ENCODE peak calls at places on chromosomes 2 and 18, in four cellular contexts. One of them, this sample, is unnamed.

GRCh38 chr2:138787053-138787666 is 7.0 kb upstream of the NXPH2 start:
- DNase-seq in fibroblast of villous mesenchyme: peak
- DNase-seq in left lobe of liver: no peak
- DNase-seq in activated T-helper 1 cell treated with Interleukin-2 at 50 U/mL for 16 hours: no peak
- DNase-seq in this sample: no peak

GRCh38 chr2:105118960-105119359 is 81.1 kb downstream of the MRPS9 start:
- DNase-seq in left lobe of liver: no peak
- DNase-seq in activated T-helper 1 cell treated with Interleukin-2 at 50 U/mL for 16 hours: no peak
- DNase-seq in fibroblast of villous mesenchyme: no peak
- DNase-seq in this sample: no peak

GRCh38 chr18:58135170-58135569 is 91.1 kb downstream of the NEDD4L start:
- DNase-seq in left lobe of liver: no peak
- DNase-seq in fibroblast of villous mesenchyme: peak
- DNase-seq in activated T-helper 1 cell treated with Interleukin-2 at 50 U/mL for 16 hours: no peak
- DNase-seq in this sample: no peak

GRCh38 chr2:205675861-205676516 is 6.3 kb upstream of the NRP2 start:
- DNase-seq in left lobe of liver: no peak
- DNase-seq in activated T-helper 1 cell treated with Interleukin-2 at 50 U/mL for 16 hours: no peak
- DNase-seq in fibroblast of villous mesenchyme: peak
- DNase-seq in this sample: no peak

GRCh38 chr2:234334146-234334545 is 162.7 kb downstream of the ARL4C start:
- DNase-seq in fibroblast of villous mesenchyme: peak
- DNase-seq in activated T-helper 1 cell treated with Interleukin-2 at 50 U/mL for 16 hours: no peak
- DNase-seq in left lobe of liver: no peak
- DNase-seq in this sample: no peak

GRCh38 chr2:60513191-60513590 is 40.3 kb downstream of the BCL11A start:
- DNase-seq in fibroblast of villous mesenchyme: no peak
- DNase-seq in left lobe of liver: no peak
- DNase-seq in activated T-helper 1 cell treated with Interleukin-2 at 50 U/mL for 16 hours: no peak
- DNase-seq in this sample: no peak

GRCh38 chr18:26827581-26827980 is 37.9 kb downstream of the AQP4 start:
- DNase-seq in activated T-helper 1 cell treated with Interleukin-2 at 50 U/mL for 16 hours: no peak
- DNase-seq in left lobe of liver: no peak
- DNase-seq in fibroblast of villous mesenchyme: no peak
- DNase-seq in this sample: no peak

GRCh38 chr2:58032016-58032750 is 14.4 kb upstream of the VRK2 start:
- DNase-seq in activated T-helper 1 cell treated with Interleukin-2 at 50 U/mL for 16 hours: no peak
- DNase-seq in left lobe of liver: no peak
- DNase-seq in fibroblast of villous mesenchyme: no peak
- DNase-seq in this sample: no peak

GRCh38 chr2:20444113-20444992 is 2.5 kb upstream of the RHOB start:
- DNase-seq in activated T-helper 1 cell treated with Interleukin-2 at 50 U/mL for 16 hours: no peak
- DNase-seq in fibroblast of villous mesenchyme: peak
- DNase-seq in left lobe of liver: no peak
- DNase-seq in this sample: no peak

GRCh38 chr2:179226203-179226960 is 38.2 kb downstream of the SESTD1 start:
- DNase-seq in left lobe of liver: peak
- DNase-seq in activated T-helper 1 cell treated with Interleukin-2 at 50 U/mL for 16 hours: no peak
- DNase-seq in fibroblast of villous mesenchyme: no peak
- DNase-seq in this sample: no peak

GRCh38 chr2:173817582-173817981 is 147.6 kb downstream of the SP3 start:
- DNase-seq in left lobe of liver: no peak
- DNase-seq in fibroblast of villous mesenchyme: no peak
- DNase-seq in activated T-helper 1 cell treated with Interleukin-2 at 50 U/mL for 16 hours: no peak
- DNase-seq in this sample: no peak

GRCh38 chr18:32189723-32190591 is at the start of gene MEP1B:
- DNase-seq in fibroblast of villous mesenchyme: no peak
- DNase-seq in left lobe of liver: no peak
- DNase-seq in activated T-helper 1 cell treated with Interleukin-2 at 50 U/mL for 16 hours: no peak
- DNase-seq in this sample: no peak

GRCh38 chr2:36399050-36399449 is 43.5 kb downstream of the CRIM1 start:
- DNase-seq in left lobe of liver: no peak
- DNase-seq in activated T-helper 1 cell treated with Interleukin-2 at 50 U/mL for 16 hours: no peak
- DNase-seq in fibroblast of villous mesenchyme: peak
- DNase-seq in this sample: no peak

GRCh38 chr2:21461754-21462153 is 338.0 kb downstream of the TDRD15 start:
- DNase-seq in activated T-helper 1 cell treated with Interleukin-2 at 50 U/mL for 16 hours: no peak
- DNase-seq in left lobe of liver: no peak
- DNase-seq in fibroblast of villous mesenchyme: no peak
- DNase-seq in this sample: no peak

GRCh38 chr18:42578781-42579180 is 536.7 kb downstream of the RIT2 start:
- DNase-seq in fibroblast of villous mesenchyme: peak
- DNase-seq in activated T-helper 1 cell treated with Interleukin-2 at 50 U/mL for 16 hours: no peak
- DNase-seq in left lobe of liver: no peak
- DNase-seq in this sample: no peak

GRCh38 chr2:40489678-40489960 is 37.7 kb upstream of the SLC8A1 start:
- DNase-seq in fibroblast of villous mesenchyme: no peak
- DNase-seq in activated T-helper 1 cell treated with Interleukin-2 at 50 U/mL for 16 hours: no peak
- DNase-seq in left lobe of liver: no peak
- DNase-seq in this sample: no peak

GRCh38 chr2:219520079-219520478 is 5.8 kb downstream of the ASIC4 start:
- DNase-seq in activated T-helper 1 cell treated with Interleukin-2 at 50 U/mL for 16 hours: no peak
- DNase-seq in left lobe of liver: no peak
- DNase-seq in fibroblast of villous mesenchyme: no peak
- DNase-seq in this sample: no peak

GRCh38 chr2:221309888-221310287 is 262.2 kb downstream of the EPHA4 start:
- DNase-seq in fibroblast of villous mesenchyme: no peak
- DNase-seq in left lobe of liver: no peak
- DNase-seq in activated T-helper 1 cell treated with Interleukin-2 at 50 U/mL for 16 hours: no peak
- DNase-seq in this sample: no peak

GRCh38 chr2:159201321-159202063 is 85.0 kb downstream of the WDSUB1 start:
- DNase-seq in activated T-helper 1 cell treated with Interleukin-2 at 50 U/mL for 16 hours: no peak
- DNase-seq in left lobe of liver: no peak
- DNase-seq in fibroblast of villous mesenchyme: peak
- DNase-seq in this sample: no peak

GRCh38 chr18:7562491-7562890 is 4.6 kb upstream of the PTPRM start:
- DNase-seq in activated T-helper 1 cell treated with Interleukin-2 at 50 U/mL for 16 hours: no peak
- DNase-seq in left lobe of liver: no peak
- DNase-seq in fibroblast of villous mesenchyme: no peak
- DNase-seq in this sample: no peak

GRCh38 chr2:205650450-205650849 is 31.9 kb upstream of the NRP2 start:
- DNase-seq in fibroblast of villous mesenchyme: peak
- DNase-seq in left lobe of liver: no peak
- DNase-seq in activated T-helper 1 cell treated with Interleukin-2 at 50 U/mL for 16 hours: no peak
- DNase-seq in this sample: no peak

GRCh38 chr18:5237083-5237722 is 40.1 kb upstream of the AKAIN1 start:
- DNase-seq in left lobe of liver: no peak
- DNase-seq in fibroblast of villous mesenchyme: no peak
- DNase-seq in activated T-helper 1 cell treated with Interleukin-2 at 50 U/mL for 16 hours: no peak
- DNase-seq in this sample: no peak

GRCh38 chr2:1910021-1910420 is 165.7 kb upstream of the PXDN start:
- DNase-seq in fibroblast of villous mesenchyme: no peak
- DNase-seq in activated T-helper 1 cell treated with Interleukin-2 at 50 U/mL for 16 hours: no peak
- DNase-seq in left lobe of liver: no peak
- DNase-seq in this sample: no peak

GRCh38 chr2:65656152-65656718 is 223.8 kb upstream of the SPRED2 start:
- DNase-seq in fibroblast of villous mesenchyme: no peak
- DNase-seq in left lobe of liver: no peak
- DNase-seq in activated T-helper 1 cell treated with Interleukin-2 at 50 U/mL for 16 hours: no peak
- DNase-seq in this sample: no peak

GRCh38 chr2:83665894-83666293 is 793.2 kb downstream of the SUCLG1 start:
- DNase-seq in activated T-helper 1 cell treated with Interleukin-2 at 50 U/mL for 16 hours: no peak
- DNase-seq in fibroblast of villous mesenchyme: peak
- DNase-seq in left lobe of liver: no peak
- DNase-seq in this sample: no peak